ENCODE peak calls at places on chromosomes 12 and 14, in four cellular contexts. One of them, this sample, is unnamed.

GRCh38 chr14:79278286-79278797 is 933.0 kb downstream of the DIO2 start:
- DNase-seq in mesendoderm: no peak
- DNase-seq in Peyer's patch: peak; percentile 32
- DNase-seq in H54: no peak
- DNase-seq in this sample: no peak

GRCh38 chr12:77940566-77940965 is 109.9 kb downstream of the NAV3 start:
- DNase-seq in mesendoderm: no peak
- DNase-seq in Peyer's patch: no peak
- DNase-seq in H54: no peak
- DNase-seq in this sample: peak; percentile 61

GRCh38 chr14:91573894-91574837 is 64.1 kb upstream of the PPP4R3A start:
- DNase-seq in mesendoderm: peak; percentile 43
- DNase-seq in Peyer's patch: peak; percentile 80
- DNase-seq in H54: peak; percentile 86
- DNase-seq in this sample: peak; percentile 22

GRCh38 chr14:85464135-85464534 is 65.8 kb upstream of the FLRT2 start:
- DNase-seq in mesendoderm: no peak
- DNase-seq in Peyer's patch: no peak
- DNase-seq in H54: no peak
- DNase-seq in this sample: no peak

GRCh38 chr14:103259801-103260628 is 74.0 kb upstream of the EIF5 start:
- DNase-seq in mesendoderm: no peak
- DNase-seq in Peyer's patch: peak; percentile 68
- DNase-seq in H54: no peak
- DNase-seq in this sample: no peak

GRCh38 chr14:60775296-60775695 is 40.7 kb downstream of the MNAT1 start:
- DNase-seq in mesendoderm: no peak
- DNase-seq in Peyer's patch: no peak
- DNase-seq in H54: no peak
- DNase-seq in this sample: peak; percentile 67

GRCh38 chr14:69643430-69644200 is 32.2 kb downstream of the SUSD6 start:
- DNase-seq in mesendoderm: no peak
- DNase-seq in Peyer's patch: peak; percentile 80
- DNase-seq in H54: peak; percentile 38
- DNase-seq in this sample: peak; percentile 81

GRCh38 chr14:60648169-60648933 is 926 bp downstream of the SIX1 start:
- DNase-seq in mesendoderm: peak; percentile 27
- DNase-seq in Peyer's patch: peak; percentile 45
- DNase-seq in H54: no peak
- DNase-seq in this sample: no peak

GRCh38 chr12:2586159-2587035 is 208.4 kb upstream of the FKBP4 start:
- DNase-seq in mesendoderm: peak; percentile 45
- DNase-seq in Peyer's patch: no peak
- DNase-seq in H54: peak; percentile 19
- DNase-seq in this sample: no peak

GRCh38 chr14:59303216-59303615 is 114.7 kb downstream of the DAAM1 start:
- DNase-seq in mesendoderm: peak; percentile 27
- DNase-seq in Peyer's patch: no peak
- DNase-seq in H54: no peak
- DNase-seq in this sample: no peak

GRCh38 chr12:57173089-57173488 is 25.7 kb upstream of the LRP1-AS start:
- DNase-seq in mesendoderm: peak; percentile 65
- DNase-seq in Peyer's patch: no peak
- DNase-seq in H54: no peak
- DNase-seq in this sample: no peak

GRCh38 chr14:94560291-94560665 is 964 bp upstream of the SERPINA4 start:
- DNase-seq in mesendoderm: no peak
- DNase-seq in Peyer's patch: no peak
- DNase-seq in H54: no peak
- DNase-seq in this sample: no peak

GRCh38 chr12:48923117-48923516 is 2.2 kb downstream of the FKBP11 start:
- DNase-seq in mesendoderm: no peak
- DNase-seq in Peyer's patch: no peak
- DNase-seq in H54: no peak
- DNase-seq in this sample: no peak

GRCh38 chr14:89855961-89856360 is 98.6 kb downstream of the EFCAB11 start:
- DNase-seq in mesendoderm: no peak
- DNase-seq in Peyer's patch: no peak
- DNase-seq in H54: no peak
- DNase-seq in this sample: peak; percentile 78

GRCh38 chr12:69068431-69068830 is 135.5 kb upstream of the CPM start:
- DNase-seq in mesendoderm: peak; percentile 31
- DNase-seq in Peyer's patch: no peak
- DNase-seq in H54: peak; percentile 21
- DNase-seq in this sample: peak; percentile 28

GRCh38 chr14:100980823-100981222 is 77.3 kb upstream of the RTL1 start:
- DNase-seq in mesendoderm: no peak
- DNase-seq in Peyer's patch: no peak
- DNase-seq in H54: no peak
- DNase-seq in this sample: no peak

GRCh38 chr12:99111600-99111999 is 466.5 kb downstream of the APAF1 start:
- DNase-seq in mesendoderm: peak; percentile 42
- DNase-seq in Peyer's patch: no peak
- DNase-seq in H54: no peak
- DNase-seq in this sample: no peak